ENCODE peak calls at places on chromosomes 7 and 10, in ten cellular contexts. G, J, Q, M, B, W, A, T, V and D are unnamed samples.

GRCh38 chr10:123611876-123612275 is 54.3 kb upstream of the GPR26 start:
- DNase-seq in G (no peak), J (no peak), Q (no peak), M (no peak), B (no peak), W (no peak), A (no peak), T (no peak), V (no peak), D (no peak)

GRCh38 chr10:15433850-15434537 is 62.9 kb upstream of the FAM171A1 start:
- DNase-seq in G (no peak), J (peak; percentile 39), Q (peak; percentile 81), M (no peak), B (peak; percentile 83), W (peak; percentile 34), A (peak; percentile 47), T (peak; percentile 36), V (peak; percentile 19), D (peak; percentile 1)

GRCh38 chr7:108055541-108056135 is 52.7 kb upstream of the LAMB1 start:
- DNase-seq in G (no peak), J (no peak), Q (no peak), M (no peak), B (no peak), W (no peak), A (no peak), T (no peak), V (no peak), D (no peak)

GRCh38 chr7:80548790-80549530 is 37.1 kb upstream of the GNAT3 start:
- DNase-seq in G (no peak), J (no peak), Q (no peak), M (no peak), B (no peak), W (no peak), A (no peak), T (no peak), V (no peak), D (no peak)

GRCh38 chr10:98555011-98555619 is 108.4 kb upstream of the HPS1 start:
- DNase-seq in G (peak; percentile 5), J (no peak), Q (peak; percentile 32), M (peak; percentile 78), B (no peak), W (peak; percentile 18), A (no peak), T (no peak), V (peak; percentile 87), D (no peak)

GRCh38 chr10:76626406-76626805 is 1011.2 kb downstream of the KCNMA1 start:
- DNase-seq in G (no peak), J (no peak), Q (no peak), M (no peak), B (no peak), W (no peak), A (no peak), T (no peak), V (no peak), D (no peak)

GRCh38 chr10:69684020-69684980 is 54.3 kb downstream of the FAM241B start:
- DNase-seq in G (no peak), J (no peak), Q (peak; percentile 87), M (no peak), B (no peak), W (peak; percentile 30), A (peak; percentile 29), T (no peak), V (no peak), D (no peak)

GRCh38 chr10:105585215-105585614 is 944.1 kb downstream of the SORCS3 start:
- DNase-seq in G (no peak), J (no peak), Q (no peak), M (no peak), B (no peak), W (no peak), A (no peak), T (no peak), V (no peak), D (no peak)

GRCh38 chr10:49164587-49165188 is 23.5 kb downstream of the TMEM273 start:
- DNase-seq in G (no peak), J (peak; percentile 67), Q (peak; percentile 74), M (no peak), B (no peak), W (peak; percentile 69), A (peak; percentile 27), T (no peak), V (no peak), D (no peak)